ENCODE peak calls at places on chromosomes 2 and 18, in four cellular contexts. G, R, O and Q are unnamed samples.

GRCh38 chr2:25829377-25829704 is 48.9 kb downstream of the ASXL2 start:
- DNase-seq in G (no peak), R (peak), O (no peak), Q (peak)

GRCh38 chr2:114083717-114084387 is 194.0 kb downstream of the ACTR3 start:
- DNase-seq in G (no peak), R (no peak), O (no peak), Q (no peak)

GRCh38 chr18:77025123-77025522 is 107.5 kb downstream of the MBP start:
- DNase-seq in G (no peak), R (no peak), O (no peak), Q (no peak)

GRCh38 chr2:24959761-24960160 is 12.0 kb downstream of the DNAJC27 start:
- DNase-seq in G (no peak), R (no peak), O (no peak), Q (no peak)

GRCh38 chr2:53424902-53425301 is 342.7 kb upstream of the CHAC2 start:
- DNase-seq in G (no peak), R (no peak), O (no peak), Q (no peak)

GRCh38 chr2:231305221-231305620 is 90.3 kb upstream of the B3GNT7 start:
- DNase-seq in G (no peak), R (no peak), O (no peak), Q (no peak)

GRCh38 chr2:237600205-237600846 is 9.8 kb upstream of the RAB17 start:
- DNase-seq in G (peak), R (no peak), O (peak), Q (peak)

GRCh38 chr18:13289501-13290205 is 71.1 kb downstream of the LDLRAD4 start:
- DNase-seq in G (no peak), R (no peak), O (no peak), Q (no peak)

GRCh38 chr2:98029718-98030222 is 34.0 kb upstream of the TMEM131 start:
- DNase-seq in G (no peak), R (no peak), O (peak), Q (no peak)

GRCh38 chr2:64661770-64662169 is 8.1 kb upstream of the SERTAD2 start:
- DNase-seq in G (no peak), R (no peak), O (no peak), Q (no peak)

GRCh38 chr2:241270531-241270930 is 44.9 kb downstream of the HDLBP start:
- DNase-seq in G (no peak), R (no peak), O (peak), Q (no peak)